ENCODE peak calls at places on chromosomes 7 and 10, in four cellular contexts. U, G, F and K are unnamed samples.

GRCh38 chr10:131142446-131143380 is 168.8 kb downstream of the TCERG1L start:
- DNase-seq in U (no peak), G (no peak), F (no peak), K (no peak)

GRCh38 chr7:133512560-133512959 is 259.7 kb downstream of the EXOC4 start:
- DNase-seq in G (no peak), U (no peak), F (no peak), K (no peak)

GRCh38 chr10:49307921-49308320 is 9.0 kb downstream of the C10orf71 start:
- DNase-seq in F (no peak), G (no peak), U (no peak), K (no peak)

GRCh38 chr7:91265693-91266066 is 1.4 kb downstream of the FZD1 start:
- DNase-seq in U (no peak), G (no peak), F (no peak), K (peak; percentile 18)

GRCh38 chr10:28839600-28840007 is 162.3 kb downstream of the BAMBI start:
- DNase-seq in G (no peak), U (peak; percentile 21), F (peak; percentile 94), K (no peak)

GRCh38 chr10:118958984-118959916 is 70.3 kb upstream of the NANOS1 start:
- DNase-seq in G (no peak), F (peak; percentile 22), U (no peak), K (no peak)

GRCh38 chr10:78907458-78908211 is 161.1 kb upstream of the ZMIZ1 start:
- DNase-seq in G (no peak), F (no peak), U (no peak), K (no peak)

GRCh38 chr7:130897515-130898419 is 163.8 kb upstream of the KLF14 start:
- DNase-seq in G (no peak), U (no peak), F (no peak), K (no peak)

GRCh38 chr10:120208488-120208887 is 248.5 kb upstream of the PLPP4 start:
- DNase-seq in G (no peak), U (no peak), F (no peak), K (no peak)

GRCh38 chr10:112666070-112666469 is 219.1 kb downstream of the VTI1A start:
- DNase-seq in F (no peak), G (no peak), U (no peak), K (no peak)

GRCh38 chr7:128210036-128210347 is 31.1 kb upstream of the LEP start:
- DNase-seq in F (no peak), G (no peak), U (no peak), K (no peak)

GRCh38 chr7:101690061-101690460 is 61.0 kb upstream of the MYL10 start:
- DNase-seq in G (no peak), U (no peak), F (no peak), K (no peak)

GRCh38 chr7:77315102-77315501 is 101.0 kb downstream of the GSAP start:
- DNase-seq in F (no peak), U (no peak), G (no peak), K (no peak)

GRCh38 chr7:20407585-20408466 is 77.1 kb downstream of the ITGB8 start:
- DNase-seq in U (no peak), F (no peak), G (no peak), K (no peak)

GRCh38 chr10:49761789-49762565 is at the start of gene OGDHL:
- DNase-seq in F (peak; percentile 91), G (peak; percentile 90), U (peak; percentile 28), K (peak; percentile 83)

GRCh38 chr10:16509996-16510395 is 11.7 kb downstream of the C1QL3 start:
- DNase-seq in F (no peak), G (no peak), U (peak; percentile 45), K (no peak)

GRCh38 chr10:116211682-116212081 is 61.3 kb downstream of the GFRA1 start:
- DNase-seq in F (no peak), U (no peak), G (no peak), K (no peak)

GRCh38 chr7:18531539-18531938 is 36.0 kb downstream of the HDAC9 start:
- DNase-seq in F (no peak), G (no peak), U (no peak), K (no peak)

GRCh38 chr10:13366891-13367290 is 18.8 kb upstream of the SEPHS1 start:
- DNase-seq in F (no peak), G (no peak), U (no peak), K (no peak)

GRCh38 chr10:125061557-125062243 is 98.7 kb downstream of the CTBP2 start:
- DNase-seq in F (no peak), U (no peak), G (no peak), K (no peak)

GRCh38 chr10:69645751-69646687 is 16.0 kb downstream of the FAM241B start:
- DNase-seq in G (no peak), F (no peak), U (no peak), K (no peak)

GRCh38 chr10:6678211-6678803 is 98.2 kb upstream of the PRKCQ start:
- DNase-seq in F (peak; percentile 68), U (peak; percentile 22), G (peak; percentile 62), K (peak; percentile 70)

GRCh38 chr10:112202561-112203241 is 19.1 kb upstream of the GPAM start:
- DNase-seq in F (no peak), G (no peak), U (peak; percentile 41), K (no peak)

GRCh38 chr10:31479752-31480151 is 160.7 kb downstream of the ZEB1 start:
- DNase-seq in F (no peak), G (no peak), U (no peak), K (no peak)

GRCh38 chr7:38929460-38930171 is 20.6 kb upstream of the VPS41 start:
- DNase-seq in U (no peak), G (no peak), F (peak; percentile 41), K (no peak)

GRCh38 chr10:120989279-120989678 is 138.1 kb downstream of the WDR11 start:
- DNase-seq in U (no peak), G (no peak), F (no peak), K (no peak)

GRCh38 chr7:106659369-106659962 is 1.5 kb downstream of the CCDC71L start:
- DNase-seq in U (no peak), F (no peak), G (no peak), K (no peak)

GRCh38 chr10:118871244-118871865 is 116.6 kb upstream of the CACUL1 start:
- DNase-seq in F (no peak), G (no peak), U (no peak), K (no peak)

GRCh38 chr10:77776487-77776886 is 138.9 kb upstream of the KCNMA1 start:
- DNase-seq in G (no peak), F (no peak), U (no peak), K (no peak)

GRCh38 chr10:92886334-92886961 is 38.1 kb downstream of the EXOC6 start:
- DNase-seq in U (peak; percentile 16), G (no peak), F (no peak), K (no peak)

GRCh38 chr7:92621641-92622429 is 31.6 kb upstream of the FAM133B start:
- DNase-seq in G (no peak), F (no peak), U (no peak), K (no peak)

GRCh38 chr10:94314913-94315545 is 47.7 kb downstream of the NOC3L start:
- DNase-seq in F (no peak), U (peak; percentile 65), G (no peak), K (no peak)

GRCh38 chr10:91420868-91421267 is 10.7 kb downstream of the HECTD2 start:
- DNase-seq in U (no peak), F (no peak), G (no peak), K (no peak)

GRCh38 chr7:139875821-139876241 is 46.8 kb downstream of the TBXAS1 start:
- DNase-seq in G (no peak), F (no peak), U (no peak), K (no peak)

GRCh38 chr7:155576416-155576815 is 30.1 kb upstream of the CNPY1 start:
- DNase-seq in U (no peak), G (no peak), F (no peak), K (no peak)

GRCh38 chr7:133936074-133936473 is 191.1 kb upstream of the LRGUK start:
- DNase-seq in U (no peak), F (no peak), G (no peak), K (no peak)

GRCh38 chr7:155206286-155207020 is 91.2 kb upstream of the INSIG1 start:
- DNase-seq in G (no peak), F (peak; percentile 93), U (no peak), K (no peak)

GRCh38 chr10:125624800-125625199 is 58.2 kb downstream of the TEX36 start:
- DNase-seq in F (no peak), U (no peak), G (no peak), K (no peak)

GRCh38 chr7:25382175-25382574 is 153.9 kb upstream of the NPVF start:
- DNase-seq in F (no peak), G (no peak), U (no peak), K (no peak)
- TF ChIP-seq ELF4 in F (no peak), G (no peak), U (no peak), K (no peak)

DNA sequence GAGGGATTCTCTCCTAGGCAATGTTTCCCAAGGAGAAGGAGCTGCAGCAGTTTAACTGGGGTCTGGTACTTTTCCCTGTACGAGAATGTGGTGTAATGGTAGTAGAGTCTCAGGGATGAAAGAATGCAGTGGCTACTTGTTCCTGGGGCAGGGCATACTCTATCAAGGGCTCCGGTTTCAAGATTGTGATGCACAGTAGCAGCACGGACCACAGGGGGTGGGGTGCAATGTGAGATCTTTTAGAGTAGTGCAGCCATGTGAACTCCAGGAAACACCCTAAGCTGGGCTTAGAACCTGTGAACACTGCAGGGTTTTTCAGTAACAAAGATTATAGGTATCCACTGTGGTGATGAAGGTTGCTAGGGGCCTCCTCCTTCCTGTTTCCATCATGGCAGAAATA is 903.9 kb downstream of the NRG3 start:
- DNase-seq in U (no peak), F (no peak), G (no peak), K (no peak)
- TF ChIP-seq ELF4 in U (no peak), F (no peak), G (no peak), K (no peak)

GRCh38 chr10:1054684-1055083 is 1.5 kb upstream of the WDR37 start:
- DNase-seq in U (no peak), F (no peak), G (peak; percentile 26), K (no peak)

GRCh38 chr10:1058017-1058416 is 1.8 kb downstream of the WDR37 start:
- DNase-seq in F (no peak), U (peak; percentile 22), G (no peak), K (no peak)

GRCh38 chr10:1057106-1057657 is 997 bp downstream of the WDR37 start:
- DNase-seq in U (no peak), G (peak; percentile 15), F (peak; percentile 56), K (no peak)

GRCh38 chr10:1059902-1060301 is 3.7 kb downstream of the WDR37 start:
- DNase-seq in U (no peak), G (no peak), F (no peak), K (no peak)

GRCh38 chr10:1056326-1057105 is at the start of gene WDR37:
- DNase-seq in F (peak; percentile 91), U (peak; percentile 72), G (peak; percentile 91), K (peak; percentile 87)
- TF ChIP-seq ELF4 in F (peak; percentile 8), U (no peak), G (peak; percentile 73), K (peak; percentile 80)

GRCh38 chr7:148696787-148697186 is 1.9 kb upstream of the CUL1 start:
- DNase-seq in G (no peak), U (no peak), F (no peak), K (no peak)
- TF ChIP-seq ELF4 in G (no peak), U (no peak), F (no peak), K (no peak)